ENCODE peak calls at places on chromosomes 12 and 14, in ten cellular contexts. A, Z, V, H, T, B, O, G, W and S are unnamed samples. For H3K36me3, the result is how much of the 10 kb centered on the place peaks cover.

GRCh38 chr12:12456637-12457036 is 99.8 kb downstream of the BORCS5 start:
- DNase-seq in Z (no peak), T (no peak), V (no peak), W (no peak), O (no peak), H (no peak), A (no peak), B (no peak), G (no peak), S (no peak)

GRCh38 chr12:114508529-114509129 is 102.7 kb upstream of the TBX5 start:
- DNase-seq in H (peak), O (peak), B (peak), A (peak), V (no peak), Z (no peak), G (peak), W (peak), T (peak), S (peak)

GRCh38 chr12:49190317-49190716 is 1.4 kb upstream of the TUBA1A start:
- DNase-seq in Z (no peak), W (no peak), A (no peak), B (no peak), V (no peak), G (no peak), H (no peak), T (no peak), O (no peak), S (no peak)

GRCh38 chr12:128583453-128583852 is 240.3 kb downstream of the SLC15A4 start:
- DNase-seq in Z (no peak), O (no peak), W (no peak), V (no peak), G (no peak), A (peak), T (no peak), H (no peak), B (no peak), S (no peak)

GRCh38 chr12:51752490-51752889 is 96.0 kb downstream of the FIGNL2 start:
- DNase-seq in A (peak), W (peak), Z (no peak), H (peak), V (no peak), B (no peak), O (no peak), T (peak), G (no peak), S (peak)

GRCh38 chr12:22803725-22804124 is 178.8 kb downstream of the ETNK1 start:
- DNase-seq in W (no peak), G (no peak), A (peak), H (peak), T (no peak), V (no peak), Z (no peak), B (no peak), O (no peak), S (no peak)

GRCh38 chr12:128069359-128069997 is 197.5 kb upstream of the TMEM132C start:
- DNase-seq in O (no peak), W (no peak), Z (no peak), G (peak), T (peak), A (peak), H (no peak), V (no peak), B (no peak), S (peak)

GRCh38 chr12:79935624-79936040 is 735 bp upstream of the PPP1R12A start:
- DNase-seq in V (no peak), Z (no peak), T (peak), G (no peak), W (no peak), H (no peak), A (peak), O (no peak), B (no peak), S (no peak)

GRCh38 chr14:74942164-74942563 is 13.2 kb downstream of the PGF start:
- DNase-seq in A (no peak), O (no peak), T (no peak), Z (no peak), H (no peak), V (no peak), W (no peak), G (no peak), B (no peak), S (no peak)

GRCh38 chr12:18454330-18454729 is 193.0 kb downstream of the PIK3C2G start:
- DNase-seq in H (no peak), Z (no peak), B (no peak), T (no peak), G (no peak), A (peak), V (no peak), W (no peak), O (no peak), S (no peak)

GRCh38 chr14:56145965-56146364 is 27.8 kb downstream of the PELI2 start:
- DNase-seq in Z (no peak), B (no peak), V (no peak), O (no peak), W (no peak), A (no peak), T (peak), H (no peak), G (no peak), S (no peak)

GRCh38 chr12:51669996-51670395 is 79.0 kb downstream of the SCN8A start:
- DNase-seq in O (no peak), B (no peak), V (no peak), W (no peak), A (no peak), Z (no peak), H (no peak), T (no peak), G (no peak), S (no peak)

GRCh38 chr12:80018119-80018518 is 81.2 kb upstream of the OTOGL start:
- DNase-seq in B (no peak), G (no peak), W (no peak), A (peak), Z (no peak), T (no peak), O (no peak), V (no peak), H (no peak), S (no peak)

GRCh38 chr14:23114120-23114458 is 5.0 kb downstream of the CEBPE start:
- DNase-seq in B (no peak), A (no peak), H (no peak), O (no peak), T (no peak), G (no peak), Z (no peak), V (no peak), W (no peak), S (no peak)

GRCh38 chr12:128267651-128268347 is 829 bp downstream of the TMEM132C start:
- DNase-seq in A (peak), Z (no peak), H (no peak), W (no peak), G (no peak), V (no peak), B (no peak), T (no peak), O (no peak), S (no peak)

GRCh38 chr12:80977356-80977755 is 39.6 kb upstream of the LIN7A start:
- DNase-seq in O (no peak), Z (no peak), W (no peak), T (no peak), G (no peak), A (no peak), V (no peak), B (no peak), H (no peak), S (no peak)

GRCh38 chr14:75399819-75400678 is 27.8 kb upstream of the JDP2 start:
- DNase-seq in G (no peak), V (peak), W (peak), H (peak), B (no peak), A (peak), T (peak), O (no peak), Z (peak), S (no peak)

GRCh38 chr14:105087963-105088811 is 23.0 kb upstream of the GPR132 start:
- DNase-seq in W (peak), H (peak), G (no peak), B (no peak), V (peak), O (no peak), A (peak), T (peak), Z (peak), S (peak)

GRCh38 chr12:71948390-71948789 is 9.7 kb downstream of the TPH2 start:
- DNase-seq in B (no peak), O (no peak), Z (no peak), A (peak), W (no peak), H (no peak), T (no peak), V (no peak), G (no peak), S (no peak)

GRCh38 chr12:93773122-93773871 is 96.1 kb downstream of the CRADD start:
- DNase-seq in V (no peak), O (peak), Z (no peak), T (no peak), G (no peak), B (peak), W (no peak), A (no peak), H (no peak), S (no peak)

GRCh38 chr14:18688346-18688745 is 87.4 kb downstream of the OR11H12 start:
- DNase-seq in B (no peak), Z (no peak), V (no peak), W (no peak), G (no peak), H (no peak), O (no peak), A (no peak), T (no peak), S (no peak)
- H3K36me3 ChIP-seq in B (under half), Z (under half), V (under half), W (under half), G (under half), H (under half), O (under half), A (under half), T (under half), S (under half)

GRCh38 chr14:30680036-30680435 is 57.9 kb downstream of the SCFD1 start:
- DNase-seq in H (no peak), Z (no peak), A (no peak), V (no peak), G (no peak), W (no peak), B (no peak), T (no peak), O (no peak), S (no peak)
- H3K36me3 ChIP-seq in H (under half), Z (under half), A (under half), V (half or more), G (under half), W (under half), B (under half), T (under half), O (under half), S (under half)

GRCh38 chr12:57518920-57519757 is 1.2 kb downstream of the DDIT3 start:
- DNase-seq in V (no peak), T (peak), W (peak), O (no peak), Z (peak), H (peak), A (peak), B (no peak), G (no peak), S (no peak)

GRCh38 chr12:57518176-57518919 is 2.0 kb downstream of the DDIT3 start:
- DNase-seq in Z (no peak), O (no peak), B (no peak), H (no peak), T (no peak), G (no peak), A (no peak), V (no peak), W (no peak), S (no peak)

GRCh38 chr12:57520008-57520726 is at the start of gene DDIT3:
- DNase-seq in V (peak), Z (peak), H (peak), T (peak), W (peak), G (peak), A (peak), B (peak), O (peak), S (peak)

GRCh38 chr12:57521475-57522018 is 1.1 kb upstream of the MBD6 start:
- DNase-seq in V (peak), A (peak), H (peak), B (no peak), G (no peak), O (no peak), T (no peak), Z (no peak), W (peak), S (no peak)

GRCh38 chr12:57519758-57520007 is 631 bp downstream of the DDIT3 start:
- DNase-seq in H (no peak), G (no peak), Z (no peak), B (no peak), O (no peak), A (no peak), W (no peak), T (no peak), V (no peak), S (no peak)
- H3K36me3 ChIP-seq in H (under half), G (under half), Z (under half), B (under half), O (under half), A (under half), W (under half), T (under half), V (under half), S (under half)

GRCh38 chr12:124972211-124972610 is 16.7 kb downstream of the DHX37 start:
- DNase-seq in T (no peak), B (no peak), W (no peak), O (no peak), H (no peak), V (no peak), G (no peak), A (no peak), Z (no peak), S (no peak)
- H3K36me3 ChIP-seq in T (half or more), B (half or more), W (under half), O (under half), H (under half), V (half or more), G (under half), A (under half), Z (under half), S (under half)

DNA sequence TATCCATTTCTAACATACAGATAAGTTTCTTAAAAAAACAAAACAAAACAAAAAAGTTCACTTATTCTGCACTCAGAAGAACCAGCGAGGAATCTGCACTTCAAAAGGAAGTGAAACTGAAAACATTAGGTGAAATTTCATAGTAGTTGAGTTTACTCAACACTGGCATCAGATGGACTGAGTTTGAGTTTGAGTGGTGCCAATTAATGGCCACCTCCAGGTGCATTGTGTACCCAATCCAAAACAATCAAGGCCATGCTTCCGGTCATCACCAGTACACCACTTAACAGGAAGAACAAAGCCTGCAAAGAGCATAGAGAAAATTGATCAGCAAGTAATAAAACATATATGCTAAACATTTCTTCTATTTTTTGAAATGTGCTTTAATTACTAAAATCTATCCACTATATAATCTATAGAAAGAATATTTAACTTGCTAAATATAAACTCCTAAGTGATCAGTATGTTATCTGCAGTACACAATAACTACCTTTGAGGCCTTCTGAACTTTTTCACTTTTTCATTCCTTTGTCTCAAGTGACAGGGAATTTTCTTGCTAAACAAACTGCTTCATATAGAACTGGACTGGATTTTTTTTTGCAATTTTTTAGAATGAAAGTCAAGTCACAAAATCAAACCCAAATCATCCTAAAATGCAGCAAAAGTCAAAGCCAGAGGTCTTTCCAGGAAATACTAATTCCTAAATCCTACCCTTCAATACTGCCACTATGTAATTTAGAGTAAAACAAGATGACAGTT is 11.5 kb downstream of the SLC38A2 start:
- DNase-seq in O (no peak), A (no peak), W (no peak), T (no peak), Z (no peak), H (no peak), B (no peak), V (no peak), G (no peak), S (no peak)
- H3K36me3 ChIP-seq in O (half or more), A (under half), W (under half), T (half or more), Z (half or more), H (half or more), B (half or more), V (half or more), G (half or more), S (under half)

GRCh38 chr12:100211698-100212097 is 11.1 kb downstream of the ACTR6 start:
- DNase-seq in V (no peak), H (no peak), Z (no peak), O (no peak), W (no peak), T (no peak), B (no peak), A (no peak), G (no peak), S (no peak)
- H3K36me3 ChIP-seq in V (half or more), H (under half), Z (under half), O (half or more), W (under half), T (under half), B (half or more), A (under half), G (under half), S (under half)

DNA sequence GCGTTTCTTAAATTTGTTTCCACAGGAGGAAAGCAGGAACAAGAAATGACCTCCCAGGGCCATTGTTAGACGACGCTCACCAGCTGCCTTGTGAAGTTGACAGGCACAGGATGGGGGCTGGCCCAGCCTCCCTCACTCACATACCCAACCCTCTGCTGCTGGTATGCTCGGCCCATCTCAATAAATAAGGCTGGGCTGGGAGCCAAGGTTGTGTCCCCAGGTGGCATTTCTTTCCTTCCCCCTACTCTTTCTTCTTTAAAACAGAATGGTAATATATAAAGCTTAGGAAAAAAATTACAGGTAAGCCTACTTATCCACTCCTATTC is 93.0 kb downstream of the ACTN1 start:
- DNase-seq in B (no peak), A (peak), O (no peak), H (no peak), Z (no peak), W (no peak), G (no peak), T (no peak), V (no peak), S (no peak)
- H3K36me3 ChIP-seq in B (half or more), A (under half), O (under half), H (half or more), Z (half or more), W (under half), G (under half), T (half or more), V (half or more), S (under half)